ENCODE peak calls at places on chromosomes 12 and 14, in nine cellular contexts. K, S, W, I, O, J, V, F and D are unnamed samples.

GRCh38 chr12:77493311-77493710 is 337.4 kb upstream of the NAV3 start:
- DNase-seq in V (no peak), F (no peak), W (peak; percentile 3), S (no peak), I (no peak), J (no peak), O (no peak), K (no peak), D (no peak)

GRCh38 chr12:117321572-117321971 is 39.9 kb downstream of the NOS1 start:
- DNase-seq in W (no peak), I (no peak), S (no peak), O (no peak), F (no peak), J (no peak), K (no peak), V (no peak), D (no peak)

GRCh38 chr12:95574799-95575452 is 23.6 kb upstream of the USP44 start:
- DNase-seq in J (peak; percentile 49), F (no peak), O (no peak), S (no peak), V (no peak), W (peak; percentile 32), I (no peak), K (no peak), D (no peak)

GRCh38 chr14:104953097-104953496 is 25.1 kb downstream of the AHNAK2 start:
- DNase-seq in K (no peak), I (peak; percentile 32), S (no peak), F (no peak), V (no peak), J (no peak), W (no peak), O (no peak), D (no peak)

GRCh38 chr14:71155743-71156142 is 248.5 kb downstream of the PCNX1 start:
- DNase-seq in K (peak; percentile 24), S (no peak), O (no peak), F (no peak), V (no peak), I (no peak), J (no peak), W (no peak), D (no peak)

GRCh38 chr14:92755495-92755894 is 7.1 kb upstream of the LGMN start:
- DNase-seq in I (no peak), V (no peak), S (no peak), K (no peak), W (no peak), F (no peak), J (no peak), O (no peak), D (no peak)

GRCh38 chr12:120039711-120040110 is 50.7 kb downstream of the BICDL1 start:
- DNase-seq in O (no peak), V (no peak), K (no peak), J (peak; percentile 24), S (no peak), W (no peak), I (no peak), F (no peak), D (no peak)

GRCh38 chr12:75603475-75603874 is 92.1 kb upstream of the KRR1 start:
- DNase-seq in J (no peak), W (peak; percentile 32), V (no peak), F (no peak), S (no peak), I (no peak), O (no peak), K (no peak), D (no peak)

GRCh38 chr14:36162267-36162666 is 14.3 kb downstream of the PTCSC3 start:
- DNase-seq in S (no peak), I (no peak), F (no peak), W (no peak), V (no peak), J (no peak), O (no peak), K (no peak), D (no peak)

GRCh38 chr12:121331268-121331667 is 20.9 kb downstream of the ANAPC5 start:
- DNase-seq in F (no peak), K (no peak), J (no peak), W (no peak), S (no peak), I (no peak), V (no peak), O (no peak), D (no peak)

GRCh38 chr14:74459289-74459946 is 33.4 kb upstream of the SYNDIG1L start:
- DNase-seq in O (peak; percentile 8), W (peak; percentile 55), K (no peak), S (no peak), I (peak; percentile 57), F (no peak), V (no peak), J (peak; percentile 71), D (no peak)

GRCh38 chr14:61350871-61351270 is 29.5 kb downstream of the PRKCH start:
- DNase-seq in V (no peak), K (no peak), I (no peak), S (no peak), O (no peak), F (no peak), W (no peak), J (no peak), D (no peak)

GRCh38 chr12:122421815-122422737 is at the start of gene CLIP1:
- DNase-seq in S (peak; percentile 88), J (peak; percentile 86), O (no peak), I (peak; percentile 69), F (peak; percentile 63), K (peak; percentile 82), V (peak; percentile 61), W (peak; percentile 67), D (no peak)

GRCh38 chr12:89862511-89863331 is 154.1 kb upstream of the ATP2B1 start:
- DNase-seq in F (peak; percentile 37), I (peak; percentile 51), V (peak; percentile 53), O (no peak), W (no peak), S (no peak), K (no peak), J (no peak), D (no peak)
- H3K27ac ChIP-seq in F (peak overlapping the region; percentile 76), I (no peak overlapping the region), V (peak overlapping the region; percentile 92), O (peak overlapping the region; percentile 47), W (no peak overlapping the region), S (peak overlapping the region; percentile 65), K (peak overlapping the region; percentile 46), J (peak overlapping the region; percentile 18), D (no peak overlapping the region)

DNA sequence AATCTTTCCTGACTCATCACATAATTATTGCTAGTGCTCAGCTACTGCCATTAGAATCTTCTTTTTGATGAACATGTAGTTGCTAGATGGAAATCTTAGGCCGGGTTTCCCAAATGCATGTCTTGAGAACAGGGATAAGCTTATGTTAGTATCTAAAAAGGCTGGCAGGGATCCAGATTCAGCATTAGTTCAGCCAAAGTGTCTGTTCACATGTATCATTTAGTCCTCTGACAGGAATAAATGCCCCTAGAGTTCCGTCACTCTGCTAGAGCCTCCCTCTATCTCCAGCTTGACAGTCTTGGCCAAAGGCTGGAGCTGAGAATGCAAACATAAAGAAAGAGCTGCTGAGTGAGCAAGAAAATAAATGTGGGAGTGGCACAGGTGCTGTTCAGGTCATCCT is 13.8 kb upstream of the NELL2 start:
- DNase-seq in V (no peak), O (no peak), K (no peak), W (no peak), J (no peak), S (no peak), I (no peak), F (no peak), D (no peak)
- H3K27ac ChIP-seq in V (no peak overlapping the region), O (no peak overlapping the region), K (no peak overlapping the region), W (no peak overlapping the region), J (no peak overlapping the region), S (no peak overlapping the region), I (no peak overlapping the region), F (no peak overlapping the region), D (no peak overlapping the region)

GRCh38 chr14:50602035-50602434 is 42.1 kb downstream of the ATL1 start:
- DNase-seq in F (no peak), V (no peak), J (peak; percentile 14), S (no peak), I (no peak), W (no peak), O (no peak), K (no peak), D (no peak)

GRCh38 chr14:50599700-50600444 is 39.9 kb downstream of the ATL1 start:
- DNase-seq in K (no peak), I (no peak), J (peak; percentile 49), V (no peak), F (no peak), W (peak; percentile 51), O (no peak), S (no peak), D (peak; percentile 67)

GRCh38 chr14:50601405-50601804 is 41.5 kb downstream of the ATL1 start:
- DNase-seq in J (no peak), F (no peak), S (no peak), K (no peak), I (no peak), V (no peak), O (no peak), W (peak; percentile 41), D (no peak)

GRCh38 chr14:50600849-50601248 is 40.9 kb downstream of the ATL1 start:
- DNase-seq in I (no peak), S (no peak), W (peak; percentile 43), O (no peak), F (no peak), K (no peak), J (peak; percentile 38), V (peak; percentile 34), D (no peak)

DNA sequence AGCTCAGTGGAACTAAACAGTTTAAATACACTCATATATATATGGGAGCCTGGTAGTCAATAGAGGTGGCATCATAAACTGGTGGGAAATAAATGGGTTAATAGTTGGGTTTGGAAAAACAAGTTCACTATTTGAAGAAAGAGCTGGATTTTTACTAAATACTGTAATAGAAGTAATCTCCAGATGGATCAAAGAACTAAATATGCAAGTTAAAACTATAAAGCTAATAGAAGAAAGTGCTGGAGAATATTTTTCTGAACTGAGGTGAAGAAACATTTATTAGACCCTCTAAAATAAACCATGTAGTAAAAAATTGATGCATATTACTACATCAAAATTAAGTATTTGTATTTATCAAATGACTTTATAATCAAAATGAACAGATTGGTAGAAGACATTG is 38.8 kb downstream of the ATL1 start:
- DNase-seq in I (no peak), F (no peak), S (no peak), W (no peak), K (no peak), O (no peak), J (no peak), V (no peak), D (no peak)
- H3K27ac ChIP-seq in I (no peak overlapping the region), F (no peak overlapping the region), S (no peak overlapping the region), W (no peak overlapping the region), K (no peak overlapping the region), O (no peak overlapping the region), J (no peak overlapping the region), V (no peak overlapping the region), D (no peak overlapping the region)

GRCh38 chr12:124487065-124487833 is 80.2 kb downstream of the NCOR2 start:
- DNase-seq in V (no peak), I (no peak), K (no peak), W (no peak), F (no peak), S (no peak), J (no peak), O (no peak), D (no peak)
- H3K27ac ChIP-seq in V (no peak overlapping the region), I (no peak overlapping the region), K (peak overlapping the region; percentile 59), W (no peak overlapping the region), F (no peak overlapping the region), S (no peak overlapping the region), J (no peak overlapping the region), O (no peak overlapping the region), D (no peak overlapping the region)

DNA sequence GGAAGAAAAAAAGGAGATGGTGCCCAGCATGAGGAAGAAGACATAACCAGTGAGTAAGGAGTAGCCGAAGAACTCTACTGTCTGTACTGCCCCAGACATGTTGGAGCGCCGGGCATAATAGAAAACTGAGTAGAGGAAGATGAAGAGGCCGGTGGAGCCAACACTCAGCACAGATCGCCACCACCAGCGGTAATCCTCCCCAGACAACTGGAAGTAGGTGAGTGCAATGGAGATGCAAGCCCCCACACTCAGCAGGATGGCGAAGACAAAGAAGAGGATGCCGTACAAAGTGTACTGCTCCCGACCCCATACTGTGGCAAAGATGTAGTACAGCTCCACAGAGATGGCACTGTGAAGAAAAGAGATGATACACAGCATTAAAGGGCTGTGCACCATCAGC is 844 bp upstream of the IPO4 start:
- DNase-seq in S (no peak), W (no peak), I (no peak), O (no peak), K (no peak), V (no peak), J (no peak), F (no peak), D (no peak)
- H3K27ac ChIP-seq in S (no peak overlapping the region), W (no peak overlapping the region), I (no peak overlapping the region), O (peak overlapping the region; percentile 47), K (peak overlapping the region; percentile 84), V (peak overlapping the region; percentile 73), J (no peak overlapping the region), F (peak overlapping the region; percentile 52), D (peak overlapping the region; percentile 52)